ENCODE peak calls at places on chromosomes 4 and X, in six cellular contexts. I is HT1080; T is activated T-helper 1 cell treated with anti-CD3 and anti-CD28 coated beads, Interleukin-12 subunit alpha, Interleukin-12 subunit beta, Interleukin-2, Interleukin-4 antibody, amounts not matched to agents 30 ng/mL and 10 ng/mL and 1 ng/mL, durations not matched to agents 14 hours and 24 hours and 36 hours; M is SW480; X is tibial nerve; A is prostate gland. B is an unnamed sample.

GRCh38 chrX:8820910-8821527 is 19.8 kb upstream of the FAM9A start:
- DNase-seq in A (no peak), I (no peak), M (peak), T (no peak), X (no peak), B (no peak)

GRCh38 chr4:81504685-81505598 is 33.2 kb upstream of the RASGEF1B start:
- DNase-seq in I (no peak), T (peak), X (peak), M (no peak), A (peak), B (no peak)

GRCh38 chr4:52199574-52200338 is 148.7 kb downstream of the SPATA18 start:
- DNase-seq in T (no peak), I (peak), M (peak), X (no peak), A (no peak), B (no peak)

GRCh38 chr4:175927121-175927520 is 115.1 kb upstream of the GPM6A start:
- DNase-seq in A (no peak), X (no peak), I (no peak), T (no peak), M (no peak), B (no peak)

GRCh38 chr4:185115827-185116232 is 27.2 kb upstream of the SLC25A4 start:
- DNase-seq in M (no peak), X (no peak), I (no peak), T (no peak), A (peak), B (peak)

GRCh38 chr4:107125496-107125895 is 89.4 kb upstream of the DKK2 start:
- DNase-seq in M (no peak), A (no peak), I (no peak), T (no peak), X (no peak), B (no peak)

GRCh38 chrX:72011734-72012133 is 101.1 kb downstream of the NHSL2 start:
- DNase-seq in X (no peak), A (no peak), M (no peak), T (no peak), I (no peak), B (no peak)

GRCh38 chrX:54045563-54046228 is 1.4 kb upstream of the PHF8 start:
- DNase-seq in I (no peak), T (no peak), M (no peak), A (peak), X (no peak), B (no peak)

GRCh38 chrX:39577976-39578962 is 519.5 kb downstream of the BCOR start:
- DNase-seq in M (no peak), X (peak), I (no peak), A (no peak), T (peak), B (no peak)

GRCh38 chr4:76984127-76984526 is 34.6 kb downstream of the SEPTIN11 start:
- DNase-seq in M (peak), X (no peak), A (no peak), I (peak), T (no peak), B (no peak)